ENCODE peak calls at places on chromosomes 7 and 10, in five cellular contexts. W is neural progenitor cell, E is MM.1S, P is GM23248, F is PC-3. X is an unnamed sample.

GRCh38 chr10:25522946-25523608 is 348.3 kb downstream of the GPR158 start:
- DNase-seq in W (peak; percentile 67), E (no peak), P (no peak), F (peak; percentile 21), X (no peak)

GRCh38 chr10:18681971-18682403 is 22.8 kb downstream of the ARL5B start:
- DNase-seq in W (no peak), E (no peak), P (peak; percentile 50), F (peak; percentile 86), X (no peak)

GRCh38 chr10:93991596-93992284 is 2.0 kb upstream of the PLCE1 start:
- DNase-seq in W (peak; percentile 51), E (no peak), P (peak; percentile 88), F (peak; percentile 79), X (no peak)

GRCh38 chr7:142785841-142786250 is 15.1 kb downstream of the PRSS2 start:
- DNase-seq in W (no peak), E (no peak), P (no peak), F (no peak), X (no peak)

GRCh38 chr7:77537136-77537594 is at the start of gene PTPN12:
- DNase-seq in W (no peak), E (no peak), P (no peak), F (no peak), X (no peak)

GRCh38 chr7:36085096-36085495 is 68.0 kb upstream of the EEPD1 start:
- DNase-seq in W (no peak), E (no peak), P (no peak), F (no peak), X (no peak)

GRCh38 chr7:38280000-38280399 is 6.6 kb upstream of the TARP start:
- DNase-seq in W (no peak), E (no peak), P (no peak), F (peak; percentile 4), X (no peak)

GRCh38 chr7:125814030-125814535 is 884.5 kb upstream of the POT1 start:
- DNase-seq in W (no peak), E (no peak), P (no peak), F (no peak), X (no peak)

GRCh38 chr7:24197852-24198251 is 86.1 kb upstream of the NPY start:
- DNase-seq in W (no peak), E (no peak), P (peak; percentile 6), F (peak; percentile 14), X (no peak)

GRCh38 chr7:24200407-24200806 is 83.6 kb upstream of the NPY start:
- DNase-seq in W (no peak), E (no peak), P (no peak), F (no peak), X (no peak)

GRCh38 chr7:24199978-24200377 is 84.0 kb upstream of the NPY start:
- DNase-seq in W (no peak), E (no peak), P (no peak), F (no peak), X (no peak)

GRCh38 chr7:24201221-24201620 is 82.8 kb upstream of the NPY start:
- DNase-seq in W (no peak), E (no peak), P (no peak), F (no peak), X (no peak)
- H3K27ac ChIP-seq in W (no peak overlapping the region), E (no peak overlapping the region), P (no peak overlapping the region), F (no peak overlapping the region), X (no peak overlapping the region)

DNA sequence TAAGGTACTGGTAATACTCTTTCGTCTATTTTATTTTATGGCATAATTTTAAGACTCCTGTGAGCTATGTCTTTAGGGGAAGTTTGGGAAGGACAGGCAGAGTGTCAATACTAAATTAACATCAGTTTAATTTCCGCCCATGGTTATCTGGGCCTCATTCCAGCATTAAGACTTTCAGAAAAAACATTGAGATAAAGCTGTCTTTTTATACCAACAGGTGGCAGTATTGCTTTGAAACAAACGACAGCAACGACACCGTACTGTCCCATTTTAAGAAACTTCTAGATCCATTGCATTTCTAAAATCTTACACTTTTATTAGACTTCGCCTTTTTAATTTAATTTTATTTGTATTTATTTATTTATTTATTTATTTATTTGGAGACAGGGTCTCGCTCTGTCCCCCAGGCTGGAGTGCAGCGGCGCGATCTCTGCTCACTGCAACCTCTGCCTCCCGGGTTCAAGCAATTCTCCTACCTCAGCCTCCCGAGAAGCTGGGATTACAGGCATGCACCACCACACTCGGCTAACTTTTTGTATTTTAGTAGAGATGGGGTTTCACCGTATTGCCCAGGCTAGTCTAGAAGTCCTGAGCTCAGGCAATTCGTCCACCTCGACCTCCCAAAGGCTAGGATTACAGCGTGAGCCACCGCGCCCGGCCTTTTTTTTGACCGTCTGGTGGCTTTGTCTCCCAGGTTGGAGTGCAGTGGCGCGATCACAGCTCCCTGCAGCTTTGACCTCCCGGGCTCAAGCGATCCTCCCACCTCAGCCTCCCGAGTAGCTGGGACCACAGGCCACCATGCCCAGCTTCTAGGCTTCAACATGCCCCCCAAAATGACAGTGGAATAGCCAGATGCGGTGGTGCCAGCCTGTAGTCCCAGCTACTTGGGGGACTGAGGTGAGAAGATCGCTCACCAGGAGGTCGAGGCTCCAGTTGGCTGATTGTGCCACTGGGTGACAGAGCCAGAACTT is 78.7 kb upstream of the C1GALT1 start:
- DNase-seq in W (peak; percentile 55), E (peak; percentile 56), P (peak; percentile 78), F (peak; percentile 81), X (peak; percentile 65)
- H3K4me1 ChIP-seq in W (peaks cover 25% of the 10 kb centered on the region), E (peaks cover 3% of the 10 kb centered on the region), P (peaks cover 12% of the 10 kb centered on the region), F (peaks cover 17% of the 10 kb centered on the region), X (no peaks in the 10 kb centered on the region)

GRCh38 chr10:13656337-13657183 is 69.8 kb downstream of the PRPF18 start:
- DNase-seq in W (no peak), E (no peak), P (no peak), F (no peak), X (no peak)

GRCh38 chr10:13658864-13659685 is 72.3 kb downstream of the PRPF18 start:
- DNase-seq in W (no peak), E (no peak), P (no peak), F (no peak), X (no peak)

GRCh38 chr10:13654846-13655245 is 68.1 kb downstream of the PRPF18 start:
- DNase-seq in W (no peak), E (no peak), P (no peak), F (no peak), X (no peak)

GRCh38 chr10:13658256-13658655 is 71.5 kb downstream of the PRPF18 start:
- DNase-seq in W (no peak), E (no peak), P (no peak), F (no peak), X (no peak)

DNA sequence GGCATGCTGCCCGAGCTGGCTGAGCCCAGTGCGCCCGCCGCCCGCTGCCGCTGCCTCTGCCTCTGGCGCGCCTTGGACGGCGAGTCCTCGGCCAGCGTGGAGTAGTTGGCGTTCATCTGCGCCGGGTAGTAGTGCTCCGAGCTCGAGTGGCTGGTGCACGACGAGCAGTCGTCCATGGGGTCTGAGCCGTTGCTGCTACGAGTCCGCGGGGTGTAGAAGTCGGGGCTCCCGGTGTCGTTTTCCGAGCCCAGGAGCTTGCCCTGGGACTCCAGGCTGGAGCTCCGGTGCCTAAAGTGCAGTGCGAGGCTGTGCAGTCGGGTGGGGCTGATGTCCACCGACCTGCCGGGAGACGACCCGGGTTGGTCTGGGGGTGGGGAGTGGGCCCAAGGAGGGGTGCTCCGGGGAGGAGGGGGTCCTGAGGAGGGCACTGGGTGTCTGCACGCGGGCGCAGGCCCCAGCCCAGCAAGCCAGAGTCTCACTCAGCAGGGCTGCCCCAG is 70.5 kb downstream of the PRPF18 start:
- DNase-seq in W (no peak), E (no peak), P (no peak), F (no peak), X (no peak)
- TF ChIP-seq EZH2phosphoT487 in W (no peak), E (no peak), P (no peak), F (no peak), X (no peak)

GRCh38 chr10:49696311-49696710 is 16.9 kb downstream of the C10orf53 start:
- DNase-seq in W (no peak), E (no peak), P (no peak), F (no peak), X (no peak)
- H3K27ac ChIP-seq in W (no peak overlapping the region), E (no peak overlapping the region), P (no peak overlapping the region), F (no peak overlapping the region), X (no peak overlapping the region)

GRCh38 chr7:47587976-47588375 is 6.1 kb upstream of the TNS3 start:
- DNase-seq in W (no peak), E (no peak), P (no peak), F (peak; percentile 34), X (no peak)

GRCh38 chr7:47587389-47587788 is 5.5 kb upstream of the TNS3 start:
- DNase-seq in W (no peak), E (no peak), P (peak; percentile 58), F (peak; percentile 47), X (no peak)

GRCh38 chr7:47588704-47589225 is 6.9 kb upstream of the TNS3 start:
- DNase-seq in W (no peak), E (no peak), P (no peak), F (no peak), X (no peak)

GRCh38 chr7:47584128-47584865 is 2.4 kb upstream of the TNS3 start:
- DNase-seq in W (no peak), E (no peak), P (peak; percentile 63), F (no peak), X (no peak)

GRCh38 chr7:47586925-47587324 is 5.0 kb upstream of the TNS3 start:
- DNase-seq in W (no peak), E (no peak), P (no peak), F (no peak), X (peak; percentile 68)
- H3K4me1 ChIP-seq in W (peaks cover 7% of the 10 kb centered on the region), E (peaks cover 14% of the 10 kb centered on the region), P (peaks cover 17% of the 10 kb centered on the region), F (peaks cover 41% of the 10 kb centered on the region), X (peaks cover 49% of the 10 kb centered on the region)

DNA sequence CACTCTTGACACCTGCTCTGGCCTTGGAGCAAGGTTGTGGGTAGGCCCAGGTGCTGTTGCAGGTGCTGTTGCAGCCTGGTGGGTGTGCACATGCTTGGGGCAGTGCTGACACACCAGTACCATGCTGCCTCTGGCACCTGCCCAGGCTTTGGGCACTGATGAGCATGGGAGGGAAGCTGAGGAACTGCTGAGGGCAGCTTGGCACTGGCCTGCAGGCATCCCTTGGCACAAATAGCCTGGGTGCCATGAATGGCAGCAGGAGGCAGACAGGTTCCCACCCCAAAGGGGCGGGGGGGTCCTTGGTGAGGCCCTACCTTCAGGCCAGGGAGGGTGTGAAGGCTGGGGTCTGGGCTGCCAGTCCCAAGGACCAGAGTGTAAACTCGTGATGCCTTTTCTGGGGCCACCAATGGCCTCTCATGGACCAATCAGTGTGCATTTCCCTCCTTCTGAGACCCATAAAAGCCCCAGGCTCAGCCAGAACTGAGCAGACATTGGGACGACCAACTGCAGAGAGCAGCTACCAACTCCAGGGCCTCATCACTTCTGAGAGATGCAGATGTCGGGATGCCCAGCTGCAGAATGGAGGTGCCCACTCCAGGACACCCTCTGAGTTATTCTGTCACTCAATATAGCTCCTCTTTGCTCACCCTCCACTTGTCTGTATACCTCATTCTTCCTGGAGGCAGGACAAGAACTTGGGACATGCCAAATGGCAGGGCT is 547.4 kb downstream of the ZWINT start:
- DNase-seq in W (no peak), E (peak; percentile 26), P (no peak), F (no peak), X (no peak)
- TF ChIP-seq EZH2phosphoT487 in W (no peak), E (no peak), P (no peak), F (no peak), X (no peak)

GRCh38 chr7:94374721-94375120 is 20.0 kb upstream of the COL1A2 start:
- DNase-seq in W (no peak), E (no peak), P (peak; percentile 62), F (no peak), X (no peak)
- H3K27ac ChIP-seq in W (no peak overlapping the region), E (no peak overlapping the region), P (peak overlapping the region; percentile 99), F (no peak overlapping the region), X (no peak overlapping the region)

X was measured in OCI-LY7.